ENCODE peak calls at places on chromosomes 6 and 20, in ten cellular contexts. P, B, J, O, Q, K, U, R, S and D are unnamed samples.
A peak's percentile ranks its signal among the peaks of the same experiment; 100 is the strongest.

GRCh38 chr6:128569737-128570438 is 49.5 kb upstream of the PTPRK start:
- DNase-seq in P (no peak), B (no peak), J (no peak), O (no peak), Q (no peak), K (no peak), U (no peak), R (peak; percentile 92), S (peak; percentile 81), D (peak; percentile 89)

GRCh38 chr6:131519670-131520436 is 53.2 kb upstream of the ARG1 start:
- DNase-seq in P (no peak), B (no peak), J (no peak), O (peak; percentile 40), Q (peak; percentile 20), K (peak; percentile 9), U (no peak), R (peak; percentile 38), S (peak; percentile 29), D (peak; percentile 43)

GRCh38 chr6:135675862-135676261 is 175.6 kb upstream of the PDE7B start:
- DNase-seq in P (no peak), B (no peak), J (no peak), O (peak; percentile 44), Q (no peak), K (peak; percentile 29), U (no peak), R (peak; percentile 13), S (peak; percentile 3), D (no peak)

GRCh38 chr6:149995235-149995750 is 30.0 kb downstream of the RAET1L start:
- DNase-seq in P (no peak), B (no peak), J (no peak), O (no peak), Q (no peak), K (no peak), U (no peak), R (no peak), S (no peak), D (no peak)

GRCh38 chr6:35014786-35015185 is 125.7 kb downstream of the ANKS1A start:
- DNase-seq in P (no peak), B (no peak), J (no peak), O (no peak), Q (no peak), K (no peak), U (no peak), R (peak; percentile 24), S (peak; percentile 80), D (no peak)

GRCh38 chr6:142187209-142187608 is 40.1 kb downstream of the VTA1 start:
- DNase-seq in P (peak; percentile 55), B (peak; percentile 44), J (no peak), O (no peak), Q (no peak), K (no peak), U (no peak), R (peak; percentile 60), S (no peak), D (peak; percentile 47)

GRCh38 chr6:56528412-56528841 is 114.3 kb downstream of the DST start:
- DNase-seq in P (no peak), B (no peak), J (no peak), O (no peak), Q (no peak), K (no peak), U (no peak), R (peak; percentile 99), S (peak; percentile 66), D (peak; percentile 23)

GRCh38 chr6:84791927-84792326 is 27.5 kb upstream of the TBX18 start:
- DNase-seq in P (no peak), B (no peak), J (no peak), O (no peak), Q (no peak), K (no peak), U (no peak), R (no peak), S (no peak), D (no peak)

GRCh38 chr6:3794092-3794491 is 42.6 kb upstream of the PXDC1 start:
- DNase-seq in P (no peak), B (no peak), J (no peak), O (no peak), Q (no peak), K (no peak), U (no peak), R (no peak), S (no peak), D (no peak)

GRCh38 chr6:51936536-51936935 is 150.9 kb downstream of the PKHD1 start:
- DNase-seq in P (no peak), B (no peak), J (no peak), O (no peak), Q (no peak), K (no peak), U (no peak), R (no peak), S (no peak), D (no peak)

GRCh38 chr6:10412165-10412947 is 2.5 kb downstream of the TFAP2A start:
- DNase-seq in P (peak; percentile 45), B (peak; percentile 57), J (no peak), O (peak; percentile 29), Q (no peak), K (no peak), U (no peak), R (peak; percentile 27), S (peak; percentile 92), D (peak; percentile 95)

GRCh38 chr6:168865-169455 is 123.3 kb upstream of the DUSP22 start:
- DNase-seq in P (no peak), B (no peak), J (no peak), O (no peak), Q (no peak), K (no peak), U (no peak), R (peak; percentile 38), S (peak; percentile 44), D (no peak)

DNA sequence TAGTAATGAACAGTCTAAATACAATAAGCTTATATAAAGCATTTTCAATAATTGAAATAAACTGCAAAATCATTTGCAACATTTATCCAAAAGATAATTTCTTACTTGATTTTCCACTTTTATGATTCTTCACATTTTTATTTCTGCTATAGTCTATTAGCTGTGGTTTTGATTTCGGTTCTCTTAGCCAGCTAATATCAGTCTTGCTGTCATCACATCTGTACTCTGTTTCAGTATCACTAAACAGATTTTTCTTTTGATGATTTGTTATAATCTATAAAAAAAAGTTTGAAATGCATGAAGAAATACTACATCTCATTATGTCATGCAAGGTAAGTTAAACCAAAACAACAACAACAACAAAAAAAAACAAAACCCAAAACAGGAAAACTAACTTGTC is 53.2 kb downstream of the SYCP2 start:
- DNase-seq in P (no peak), B (no peak), J (no peak), O (no peak), Q (no peak), K (no peak), U (no peak), R (no peak), S (no peak), D (no peak)
- H3K27me3 ChIP-seq in P (no peaks in the 10 kb centered on the region), B (no peaks in the 10 kb centered on the region), J (no peaks in the 10 kb centered on the region), O (no peaks in the 10 kb centered on the region), Q (no peaks in the 10 kb centered on the region), K (no peaks in the 10 kb centered on the region), U (no peaks in the 10 kb centered on the region), R (no peaks in the 10 kb centered on the region), S (no peaks in the 10 kb centered on the region), D (no peaks in the 10 kb centered on the region)

GRCh38 chr6:1266686-1267056 is 45.2 kb upstream of the FOXQ1 start:
- DNase-seq in P (no peak), B (no peak), J (no peak), O (no peak), Q (no peak), K (no peak), U (no peak), R (no peak), S (no peak), D (no peak)

GRCh38 chr6:1263039-1263849 is 48.7 kb upstream of the FOXQ1 start:
- DNase-seq in P (no peak), B (no peak), J (no peak), O (no peak), Q (no peak), K (no peak), U (no peak), R (peak; percentile 11), S (no peak), D (no peak)

GRCh38 chr6:1264619-1265445 is 47.1 kb upstream of the FOXQ1 start:
- DNase-seq in P (no peak), B (no peak), J (no peak), O (no peak), Q (no peak), K (no peak), U (no peak), R (no peak), S (no peak), D (no peak)

GRCh38 chr6:1263850-1264377 is 48.0 kb upstream of the FOXQ1 start:
- DNase-seq in P (no peak), B (no peak), J (no peak), O (no peak), Q (no peak), K (no peak), U (no peak), R (no peak), S (no peak), D (no peak)

GRCh38 chr6:1262704-1263038 is 49.2 kb upstream of the FOXQ1 start:
- DNase-seq in P (no peak), B (no peak), J (no peak), O (no peak), Q (no peak), K (no peak), U (no peak), R (no peak), S (no peak), D (no peak)
- H3K27ac ChIP-seq in P (no peak overlapping the region), B (no peak overlapping the region), J (no peak overlapping the region), O (no peak overlapping the region), Q (no peak overlapping the region), K (no peak overlapping the region), U (no peak overlapping the region), R (no peak overlapping the region), S (no peak overlapping the region), D (no peak overlapping the region)

DNA sequence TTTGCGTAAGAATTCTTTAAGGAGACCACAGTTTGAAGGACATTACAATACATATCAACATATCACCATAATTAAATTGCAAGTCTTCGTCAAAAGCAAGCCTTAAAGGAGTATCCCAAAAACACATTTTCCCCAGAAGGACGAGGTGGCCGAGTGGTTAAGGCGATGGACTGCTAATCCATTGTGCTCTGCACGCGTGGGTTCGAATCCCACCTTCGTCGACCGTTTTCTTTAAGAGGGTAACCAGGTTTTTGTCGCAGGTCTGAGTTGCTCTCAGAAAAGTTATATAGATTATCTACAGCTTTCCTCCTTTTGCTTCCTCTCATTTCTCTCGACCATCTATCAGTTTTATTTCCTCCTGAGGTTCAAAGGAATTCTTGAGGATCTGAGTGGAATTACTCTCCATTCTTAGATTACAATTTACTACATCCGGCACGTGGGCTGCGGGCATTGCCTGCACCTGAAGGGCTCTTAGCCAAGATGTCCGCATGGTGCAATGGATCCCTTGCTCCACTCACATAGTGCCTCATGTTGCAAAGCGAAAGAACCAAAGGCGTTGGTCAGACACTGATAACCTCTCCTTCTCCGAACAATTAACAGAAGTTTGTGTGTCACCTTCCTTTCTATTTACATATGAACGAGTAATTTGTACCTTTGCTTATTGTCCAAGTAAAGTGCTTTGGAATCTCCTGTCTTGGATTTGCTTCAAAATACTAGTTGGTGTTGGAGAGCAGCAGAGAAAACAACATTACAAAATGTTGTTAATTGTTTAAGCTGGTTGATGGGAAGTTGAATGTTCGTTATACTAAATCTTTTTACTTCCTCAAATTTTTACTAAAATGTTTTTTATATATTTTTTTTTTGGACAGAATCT is 14.0 kb downstream of the POM121L2 start:
- DNase-seq in P (no peak), B (no peak), J (no peak), O (no peak), Q (no peak), K (no peak), U (no peak), R (peak; percentile 45), S (peak; percentile 69), D (no peak)
- H3K27me3 ChIP-seq in P (peaks cover 92% of the 10 kb centered on the region), B (peaks cover 98% of the 10 kb centered on the region), J (peaks cover 91% of the 10 kb centered on the region), O (peaks cover 63% of the 10 kb centered on the region), Q (peaks cover 63% of the 10 kb centered on the region), K (peaks cover 80% of the 10 kb centered on the region), U (peaks cover 100% of the 10 kb centered on the region), R (no peaks in the 10 kb centered on the region), S (no peaks in the 10 kb centered on the region), D (peaks cover 4% of the 10 kb centered on the region)

GRCh38 chr6:108875161-108875555 is 26.9 kb downstream of the ARMC2 start:
- DNase-seq in P (no peak), B (no peak), J (no peak), O (no peak), Q (no peak), K (no peak), U (no peak), R (no peak), S (no peak), D (no peak)
- H3K27ac ChIP-seq in P (peak overlapping the region; percentile 54), B (peak overlapping the region; percentile 36), J (no peak overlapping the region), O (no peak overlapping the region), Q (no peak overlapping the region), K (peak overlapping the region; percentile 83), U (peak overlapping the region; percentile 54), R (no peak overlapping the region), S (no peak overlapping the region), D (no peak overlapping the region)